ENCODE peak calls at places on chromosomes 4 and X, in four cellular contexts. B is GM12878, V is K562, Q is HepG2. U is an unnamed sample.

GRCh38 chr4:120921456-120922389 is 803 bp downstream of the PRDM5 start:
- DNase-seq in B (no peak), Q (no peak), V (no peak), U (peak)

GRCh38 chrX:53695901-53696300 is 9.4 kb upstream of the HUWE1 start:
- DNase-seq in Q (no peak), V (no peak), B (no peak), U (peak)

GRCh38 chrX:24294619-24295018 is 19.2 kb downstream of the SUPT20HL2 start:
- DNase-seq in B (no peak), V (peak), Q (no peak), U (peak)

GRCh38 chr4:148112231-148112982 is 329.8 kb downstream of the NR3C2 start:
- DNase-seq in V (no peak), B (no peak), Q (no peak), U (no peak)

GRCh38 chr4:88792268-88792781 is 94.7 kb upstream of the NAP1L5 start:
- DNase-seq in B (peak), V (no peak), Q (peak), U (no peak)

GRCh38 chr4:121256346-121256745 is 92.2 kb upstream of the TNIP3 start:
- DNase-seq in B (peak), V (no peak), Q (no peak), U (no peak)

GRCh38 chr4:185640809-185641675 is 105.7 kb upstream of the PDLIM3 start:
- DNase-seq in V (no peak), B (peak), Q (peak), U (no peak)

GRCh38 chr4:88017516-88018302 is 10.3 kb downstream of the PKD2 start:
- DNase-seq in Q (no peak), B (no peak), V (no peak), U (no peak)

GRCh38 chr4:52883707-52884669 is 21.9 kb downstream of the RASL11B start:
- DNase-seq in Q (no peak), V (no peak), B (no peak), U (no peak)

GRCh38 chrX:139126493-139126892 is 404.0 kb upstream of the F9 start:
- DNase-seq in V (peak), B (no peak), Q (peak), U (peak)

GRCh38 chr4:113222006-113222405 is 172.6 kb downstream of the ANK2 start:
- DNase-seq in Q (no peak), V (no peak), B (no peak), U (no peak)
- TF ChIP-seq BHLHE40 in Q (no peak), V (no peak), B (no peak), U (no peak)

DNA sequence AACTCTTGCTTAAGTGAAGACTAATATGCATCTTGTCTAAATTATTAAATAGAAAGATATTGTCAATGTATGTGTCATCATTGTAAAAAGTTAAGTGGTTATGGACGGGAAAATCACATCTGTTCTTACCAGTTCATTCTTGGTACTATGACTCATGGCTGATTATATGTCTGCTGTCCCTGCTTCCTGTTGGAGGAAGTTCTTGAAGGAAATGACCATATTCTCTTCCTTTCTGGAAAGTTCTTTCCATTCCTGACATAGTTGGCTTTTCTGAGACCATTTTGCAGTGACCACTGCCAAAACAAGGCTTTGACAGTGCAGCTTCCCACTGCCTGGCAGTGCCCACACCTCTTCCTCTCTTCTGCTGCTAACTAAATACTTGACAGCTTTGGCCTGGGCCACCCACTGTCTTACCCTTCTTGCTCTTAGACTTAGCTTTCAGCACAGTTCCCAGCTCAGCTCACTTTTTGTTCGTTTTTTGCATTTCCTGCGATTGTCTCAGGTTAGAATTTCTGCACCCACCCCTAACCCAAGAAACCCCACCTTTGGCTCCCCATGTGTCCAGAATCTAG is 13.2 kb upstream of the CLDN24 start:
- DNase-seq in V (no peak), B (no peak), Q (peak), U (no peak)
- TF ChIP-seq SP1 in V (no peak), B (no peak), Q (no peak), U (no peak)

DNA sequence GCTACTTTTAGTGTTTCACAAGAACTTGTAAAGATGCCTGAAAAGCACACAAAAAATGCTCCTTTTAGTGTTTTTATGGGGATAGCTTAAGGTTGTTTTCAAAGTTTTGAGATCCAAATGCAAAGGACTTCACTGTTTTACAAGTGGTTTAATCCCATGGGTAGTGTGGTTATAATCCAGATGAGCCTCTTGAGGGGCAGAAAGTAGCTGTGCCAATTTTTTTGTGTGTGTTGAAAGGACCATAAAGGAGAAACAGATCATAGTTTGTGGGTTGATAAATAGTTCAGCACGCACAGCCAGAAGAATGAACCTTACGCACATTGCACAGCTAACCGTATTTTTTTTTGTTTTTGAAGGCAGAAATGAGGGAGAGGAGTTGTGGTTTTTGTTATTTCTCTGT is 126.9 kb upstream of the GIMD1 start:
- DNase-seq in Q (no peak), B (no peak), V (no peak), U (no peak)
- TF ChIP-seq BHLHE40 in Q (no peak), B (no peak), V (no peak), U (no peak)

GRCh38 chrX:149641432-149641831 is 9.8 kb upstream of the TMEM185A start:
- DNase-seq in B (no peak), Q (no peak), V (no peak), U (no peak)
- TF ChIP-seq SP1 in B (no peak), Q (no peak), V (no peak), U (no peak)

GRCh38 chr4:6465985-6466384 is 6.4 kb downstream of the PPP2R2C start:
- DNase-seq in V (no peak), Q (no peak), B (no peak), U (no peak)
- TF ChIP-seq BHLHE40 in V (no peak), Q (no peak), B (no peak), U (no peak)

GRCh38 chrX:40083120-40083978 is 14.4 kb downstream of the BCOR start:
- DNase-seq in V (peak), Q (no peak), B (no peak), U (no peak)
- TF ChIP-seq SP1 in V (no peak), Q (no peak), B (no peak), U (no peak)

U was measured in HEK293T.